ENCODE peak calls at places on chromosome 10, in four cellular contexts. U is heart left ventricle, L is HL-60, D is OCI-LY7. V is an unnamed sample.

GRCh38 chr10:81548160-81548559 is 326.8 kb upstream of the NRG3 start:
- DNase-seq in U (no peak), L (no peak), D (no peak), V (no peak)

GRCh38 chr10:103678104-103678526 is 177.3 kb downstream of the SH3PXD2A start:
- DNase-seq in U (peak), L (no peak), D (peak), V (peak)

GRCh38 chr10:46268076-46268881 is 18.5 kb upstream of the ANTXRL start:
- DNase-seq in U (peak), L (no peak), D (peak), V (no peak)

GRCh38 chr10:15325243-15326002 is 45.7 kb downstream of the FAM171A1 start:
- DNase-seq in U (peak), L (no peak), D (no peak), V (no peak)

GRCh38 chr10:125091891-125092290 is 68.5 kb downstream of the CTBP2 start:
- DNase-seq in U (no peak), L (no peak), D (no peak), V (no peak)

GRCh38 chr10:115141254-115141653 is 48.1 kb downstream of the ATRNL1 start:
- DNase-seq in U (no peak), L (no peak), D (no peak), V (no peak)

GRCh38 chr10:10870523-10871241 is 147.0 kb upstream of the CELF2 start:
- DNase-seq in U (no peak), L (no peak), D (no peak), V (no peak)

GRCh38 chr10:124748206-124748605 is 4.0 kb upstream of the FAM53B start:
- DNase-seq in U (no peak), L (no peak), D (no peak), V (no peak)

GRCh38 chr10:73469579-73469978 is 26.2 kb downstream of the PPP3CB start:
- DNase-seq in U (no peak), L (no peak), D (no peak), V (no peak)

GRCh38 chr10:25082276-25083204 is 66.1 kb downstream of the THNSL1 start:
- DNase-seq in U (no peak), L (no peak), D (no peak), V (no peak)

GRCh38 chr10:98272245-98272644 is 4.3 kb upstream of the LOXL4 start:
- DNase-seq in U (no peak), L (no peak), D (no peak), V (no peak)

GRCh38 chr10:2981361-2981801 is 86.0 kb upstream of the PFKP start:
- DNase-seq in U (no peak), L (no peak), D (no peak), V (no peak)

GRCh38 chr10:2980116-2980515 is 87.2 kb upstream of the PFKP start:
- DNase-seq in U (no peak), L (peak), D (no peak), V (no peak)

GRCh38 chr10:2984682-2985081 is 82.7 kb upstream of the PFKP start:
- DNase-seq in U (no peak), L (no peak), D (no peak), V (no peak)

GRCh38 chr10:2980791-2981360 is 86.5 kb upstream of the PFKP start:
- DNase-seq in U (no peak), L (no peak), D (no peak), V (no peak)

DNA sequence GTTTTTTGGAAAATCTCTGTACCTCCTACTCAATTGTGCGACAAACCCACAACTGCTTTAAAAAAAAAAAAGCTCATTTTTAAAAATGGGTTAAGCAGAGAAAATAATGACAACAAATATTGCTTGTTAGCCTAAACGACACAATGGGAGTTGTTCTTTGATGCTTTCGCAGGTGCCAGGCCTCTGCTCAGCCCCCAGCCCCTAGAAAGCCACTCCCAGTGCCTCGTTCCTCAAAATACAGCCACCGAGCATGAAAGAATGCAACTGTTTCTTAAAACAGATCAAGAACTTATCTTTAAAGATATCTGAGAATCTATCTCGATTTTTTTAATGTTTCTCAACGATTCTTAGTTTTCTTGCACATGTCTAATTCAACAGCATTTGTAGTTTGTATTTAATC is 85.2 kb upstream of the PFKP start:
- DNase-seq in U (no peak), L (no peak), D (no peak), V (no peak)
- H3K4me3 ChIP-seq in U (no peak), L (no peak), D (no peak), V (no peak)

GRCh38 chr10:62048473-62048872 is 147.0 kb downstream of the ARID5B start:
- DNase-seq in U (no peak), L (no peak), D (no peak), V (no peak)

GRCh38 chr10:62048919-62049636 is 147.6 kb downstream of the ARID5B start:
- DNase-seq in U (peak), L (no peak), D (peak), V (peak)

GRCh38 chr10:62046522-62047239 is 145.2 kb downstream of the ARID5B start:
- DNase-seq in U (peak), L (no peak), D (peak), V (peak)

GRCh38 chr10:62047240-62047897 is 145.9 kb downstream of the ARID5B start:
- DNase-seq in U (no peak), L (no peak), D (peak), V (no peak)

GRCh38 chr10:62047960-62048383 is 146.5 kb downstream of the ARID5B start:
- DNase-seq in U (no peak), L (no peak), D (peak), V (no peak)
- H3K4me3 ChIP-seq in U (no peak), L (no peak), D (peak), V (no peak)

GRCh38 chr10:44993922-44994751 is 6.6 kb upstream of the ZNF22 start:
- DNase-seq in U (no peak), L (no peak), D (no peak), V (peak)
- H3K4me3 ChIP-seq in U (no peak), L (no peak), D (no peak), V (no peak)

DNA sequence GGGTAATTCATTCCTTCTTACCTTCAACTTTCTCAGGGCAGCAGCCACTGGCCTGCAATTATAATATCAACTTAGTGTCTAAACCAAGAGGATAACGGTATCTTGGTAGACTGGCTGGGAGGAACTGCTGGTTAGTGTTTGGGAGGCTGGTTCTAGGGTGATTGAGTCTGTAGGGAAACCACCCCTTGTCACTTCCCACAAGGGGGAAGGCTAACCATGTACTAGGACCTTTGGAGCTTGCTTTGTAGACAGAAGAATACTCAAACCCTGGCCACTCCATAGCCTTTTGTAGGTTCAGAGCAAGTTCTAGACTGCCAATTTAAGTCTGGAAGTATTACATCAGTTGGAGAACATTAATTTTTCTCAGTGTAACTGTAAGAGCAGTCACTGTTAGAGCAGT is 51.3 kb downstream of the NHLRC2 start:
- DNase-seq in U (no peak), L (no peak), D (no peak), V (no peak)
- H3K4me3 ChIP-seq in U (no peak), L (no peak), D (no peak), V (no peak)

DNA sequence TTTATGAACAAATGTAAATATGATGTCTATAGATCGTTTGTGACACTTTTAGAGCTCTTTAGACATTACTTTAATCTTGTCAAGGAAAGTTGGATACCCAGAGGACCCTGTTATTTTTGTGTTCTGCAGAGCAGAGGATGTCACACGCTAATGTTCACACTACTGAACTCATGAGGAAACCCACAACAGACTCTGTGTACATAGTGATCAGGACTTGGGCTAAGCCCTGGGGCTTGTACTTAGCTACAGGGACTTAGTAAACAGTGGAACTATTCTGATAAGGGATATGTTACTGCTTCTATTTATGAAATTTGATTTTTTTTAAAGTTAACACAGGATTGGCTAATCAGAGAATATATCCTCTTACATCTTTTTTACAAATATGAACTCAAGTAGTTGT is 36.1 kb upstream of the ZNF518A start:
- DNase-seq in U (no peak), L (no peak), D (no peak), V (no peak)
- H3K4me3 ChIP-seq in U (no peak), L (no peak), D (no peak), V (no peak)

DNA sequence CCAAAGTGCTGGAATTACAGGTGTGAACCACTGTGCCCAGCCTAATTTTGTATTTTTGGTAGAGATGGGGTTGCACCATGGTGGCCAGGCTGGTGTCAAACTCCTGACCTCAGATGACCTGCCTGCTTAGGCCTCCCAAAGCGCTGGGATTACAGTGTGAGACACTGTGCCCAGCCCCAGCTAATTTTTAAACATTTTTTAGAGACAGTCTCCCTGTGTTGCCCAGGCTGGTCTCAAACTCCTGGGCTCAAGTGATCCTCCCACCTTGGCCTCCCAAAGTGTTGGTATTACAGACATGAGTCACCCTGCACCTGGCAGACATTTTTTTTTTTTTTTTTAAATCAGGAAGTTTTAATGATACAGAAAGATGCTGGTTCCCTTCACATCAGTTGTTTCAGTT is 15.5 kb downstream of the DENND10 start:
- DNase-seq in U (no peak), L (no peak), D (peak), V (no peak)
- H3K4me3 ChIP-seq in U (no peak), L (no peak), D (no peak), V (no peak)

V was measured in BJ.